ENCODE peak calls at places on chromosomes 12 and 14, in eight cellular contexts. One of them, this sample, is unnamed.

GRCh38 chr14:63438065-63438757 is 105.0 kb downstream of the PPP2R5E start:
- DNase-seq in cardiac muscle cell: no peak
- DNase-seq in fibroblast of mammary gland: peak; percentile 97
- DNase-seq in AG04450: peak; percentile 73
- DNase-seq in CD4-positive, alpha-beta T cell: no peak
- DNase-seq in A549: peak; percentile 81
- DNase-seq in GM13977: no peak
- DNase-seq in astrocyte of the cerebellum: peak; percentile 95
- DNase-seq in this sample: peak; percentile 99

GRCh38 chr12:109766251-109766778 is 52.7 kb downstream of the FAM222A start:
- DNase-seq in cardiac muscle cell: no peak
- DNase-seq in fibroblast of mammary gland: no peak
- DNase-seq in AG04450: no peak
- DNase-seq in CD4-positive, alpha-beta T cell: no peak
- DNase-seq in A549: no peak
- DNase-seq in GM13977: no peak
- DNase-seq in astrocyte of the cerebellum: no peak
- DNase-seq in this sample: no peak

GRCh38 chr12:52646613-52647012 is 5.4 kb downstream of the KRT2 start:
- DNase-seq in cardiac muscle cell: no peak
- DNase-seq in fibroblast of mammary gland: no peak
- DNase-seq in AG04450: no peak
- DNase-seq in CD4-positive, alpha-beta T cell: no peak
- DNase-seq in A549: no peak
- DNase-seq in GM13977: no peak
- DNase-seq in astrocyte of the cerebellum: no peak
- DNase-seq in this sample: no peak

GRCh38 chr12:88958961-88959360 is 378.7 kb upstream of the KITLG start:
- DNase-seq in cardiac muscle cell: no peak
- DNase-seq in fibroblast of mammary gland: no peak
- DNase-seq in AG04450: no peak
- DNase-seq in CD4-positive, alpha-beta T cell: no peak
- DNase-seq in A549: no peak
- DNase-seq in GM13977: no peak
- DNase-seq in astrocyte of the cerebellum: no peak
- DNase-seq in this sample: no peak

GRCh38 chr14:88841741-88842140 is 17.3 kb downstream of the TTC8 start:
- DNase-seq in cardiac muscle cell: no peak
- DNase-seq in fibroblast of mammary gland: peak; percentile 31
- DNase-seq in AG04450: no peak
- DNase-seq in CD4-positive, alpha-beta T cell: no peak
- DNase-seq in A549: no peak
- DNase-seq in GM13977: no peak
- DNase-seq in astrocyte of the cerebellum: no peak
- DNase-seq in this sample: no peak

GRCh38 chr14:103073367-103073875 is 10.6 kb upstream of the LBHD2 start:
- DNase-seq in cardiac muscle cell: no peak
- DNase-seq in fibroblast of mammary gland: no peak
- DNase-seq in AG04450: no peak
- DNase-seq in CD4-positive, alpha-beta T cell: no peak
- DNase-seq in A549: peak; percentile 86
- DNase-seq in GM13977: no peak
- DNase-seq in astrocyte of the cerebellum: no peak
- DNase-seq in this sample: no peak

GRCh38 chr12:49808686-49809368 is 19.4 kb downstream of the NCKAP5L start:
- DNase-seq in cardiac muscle cell: no peak
- DNase-seq in fibroblast of mammary gland: no peak
- DNase-seq in AG04450: no peak
- DNase-seq in CD4-positive, alpha-beta T cell: no peak
- DNase-seq in A549: no peak
- DNase-seq in GM13977: no peak
- DNase-seq in astrocyte of the cerebellum: no peak
- DNase-seq in this sample: no peak

GRCh38 chr12:57146925-57147640 is at the start of gene LRP1-AS:
- DNase-seq in cardiac muscle cell: no peak
- DNase-seq in fibroblast of mammary gland: no peak
- DNase-seq in AG04450: no peak
- DNase-seq in CD4-positive, alpha-beta T cell: no peak
- DNase-seq in A549: no peak
- DNase-seq in GM13977: no peak
- DNase-seq in astrocyte of the cerebellum: no peak
- DNase-seq in this sample: no peak

GRCh38 chr14:104970231-104971068 is 7.7 kb downstream of the AHNAK2 start:
- DNase-seq in cardiac muscle cell: no peak
- DNase-seq in fibroblast of mammary gland: peak; percentile 96
- DNase-seq in AG04450: peak; percentile 29
- DNase-seq in CD4-positive, alpha-beta T cell: no peak
- DNase-seq in A549: peak; percentile 90
- DNase-seq in GM13977: no peak
- DNase-seq in astrocyte of the cerebellum: peak; percentile 81
- DNase-seq in this sample: peak; percentile 92

GRCh38 chr14:30770376-30770775 is 104.0 kb upstream of the COCH start:
- DNase-seq in cardiac muscle cell: no peak
- DNase-seq in fibroblast of mammary gland: no peak
- DNase-seq in AG04450: no peak
- DNase-seq in CD4-positive, alpha-beta T cell: no peak
- DNase-seq in A549: no peak
- DNase-seq in GM13977: no peak
- DNase-seq in astrocyte of the cerebellum: no peak
- DNase-seq in this sample: no peak

GRCh38 chr12:45215419-45216296 is at the start of gene ANO6:
- DNase-seq in cardiac muscle cell: peak; percentile 92
- DNase-seq in fibroblast of mammary gland: peak; percentile 80
- DNase-seq in AG04450: peak; percentile 68
- DNase-seq in CD4-positive, alpha-beta T cell: peak; percentile 63
- DNase-seq in A549: peak; percentile 93
- DNase-seq in GM13977: peak; percentile 80
- DNase-seq in astrocyte of the cerebellum: peak; percentile 68
- DNase-seq in this sample: peak; percentile 88

GRCh38 chr12:97323154-97323553 is 139.4 kb upstream of the RMST start:
- DNase-seq in cardiac muscle cell: no peak
- DNase-seq in fibroblast of mammary gland: no peak
- DNase-seq in AG04450: no peak
- DNase-seq in CD4-positive, alpha-beta T cell: no peak
- DNase-seq in A549: no peak
- DNase-seq in GM13977: no peak
- DNase-seq in astrocyte of the cerebellum: no peak
- DNase-seq in this sample: no peak

GRCh38 chr12:52415870-52416750 is 10.0 kb upstream of the KRT82 start:
- DNase-seq in cardiac muscle cell: no peak
- DNase-seq in fibroblast of mammary gland: peak; percentile 98
- DNase-seq in AG04450: peak; percentile 21
- DNase-seq in CD4-positive, alpha-beta T cell: no peak
- DNase-seq in A549: peak; percentile 56
- DNase-seq in GM13977: no peak
- DNase-seq in astrocyte of the cerebellum: no peak
- DNase-seq in this sample: peak; percentile 99

GRCh38 chr12:22283006-22283506 is 51.5 kb downstream of the ST8SIA1 start:
- DNase-seq in cardiac muscle cell: no peak
- DNase-seq in fibroblast of mammary gland: peak; percentile 94
- DNase-seq in AG04450: no peak
- DNase-seq in CD4-positive, alpha-beta T cell: no peak
- DNase-seq in A549: no peak
- DNase-seq in GM13977: no peak
- DNase-seq in astrocyte of the cerebellum: peak; percentile 89
- DNase-seq in this sample: peak; percentile 76

GRCh38 chr14:73755434-73756014 is 41.3 kb upstream of the PNMA1 start:
- DNase-seq in cardiac muscle cell: no peak
- DNase-seq in fibroblast of mammary gland: no peak
- DNase-seq in AG04450: no peak
- DNase-seq in CD4-positive, alpha-beta T cell: no peak
- DNase-seq in A549: no peak
- DNase-seq in GM13977: no peak
- DNase-seq in astrocyte of the cerebellum: no peak
- DNase-seq in this sample: peak; percentile 55

GRCh38 chr14:101562659-101563351 is 1.5 kb downstream of the DIO3 start:
- DNase-seq in cardiac muscle cell: no peak
- DNase-seq in fibroblast of mammary gland: no peak
- DNase-seq in AG04450: no peak
- DNase-seq in CD4-positive, alpha-beta T cell: no peak
- DNase-seq in A549: no peak
- DNase-seq in GM13977: no peak
- DNase-seq in astrocyte of the cerebellum: no peak
- DNase-seq in this sample: no peak

GRCh38 chr14:80996049-80996901 is 40.9 kb downstream of the TSHR start:
- DNase-seq in cardiac muscle cell: peak; percentile 38
- DNase-seq in fibroblast of mammary gland: peak; percentile 92
- DNase-seq in AG04450: peak; percentile 64
- DNase-seq in CD4-positive, alpha-beta T cell: no peak
- DNase-seq in A549: peak; percentile 78
- DNase-seq in GM13977: peak; percentile 65
- DNase-seq in astrocyte of the cerebellum: peak; percentile 58
- DNase-seq in this sample: peak; percentile 86

GRCh38 chr12:6919588-6919987 is 5.2 kb downstream of the ENO2 start:
- DNase-seq in cardiac muscle cell: no peak
- DNase-seq in fibroblast of mammary gland: no peak
- DNase-seq in AG04450: no peak
- DNase-seq in CD4-positive, alpha-beta T cell: no peak
- DNase-seq in A549: no peak
- DNase-seq in GM13977: no peak
- DNase-seq in astrocyte of the cerebellum: no peak
- DNase-seq in this sample: no peak

GRCh38 chr14:68784995-68785816 is 7.7 kb downstream of the ZFP36L1 start:
- DNase-seq in cardiac muscle cell: no peak
- DNase-seq in fibroblast of mammary gland: peak; percentile 94
- DNase-seq in AG04450: no peak
- DNase-seq in CD4-positive, alpha-beta T cell: no peak
- DNase-seq in A549: peak; percentile 87
- DNase-seq in GM13977: no peak
- DNase-seq in astrocyte of the cerebellum: no peak
- DNase-seq in this sample: peak; percentile 73

GRCh38 chr12:67251012-67251411 is 18.1 kb upstream of the CAND1 start:
- DNase-seq in cardiac muscle cell: no peak
- DNase-seq in fibroblast of mammary gland: no peak
- DNase-seq in AG04450: no peak
- DNase-seq in CD4-positive, alpha-beta T cell: no peak
- DNase-seq in A549: no peak
- DNase-seq in GM13977: no peak
- DNase-seq in astrocyte of the cerebellum: no peak
- DNase-seq in this sample: no peak
- TF ChIP-seq CTCF in cardiac muscle cell: no peak
- TF ChIP-seq CTCF in fibroblast of mammary gland: no peak
- TF ChIP-seq CTCF in AG04450: no peak
- TF ChIP-seq CTCF in CD4-positive, alpha-beta T cell: no peak
- TF ChIP-seq CTCF in A549: no peak
- TF ChIP-seq CTCF in GM13977: no peak
- TF ChIP-seq CTCF in astrocyte of the cerebellum: no peak
- TF ChIP-seq CTCF in this sample: no peak

GRCh38 chr14:23401331-23401730 is 6.7 kb downstream of the MYH6 start:
- DNase-seq in cardiac muscle cell: peak; percentile 42
- DNase-seq in fibroblast of mammary gland: no peak
- DNase-seq in AG04450: no peak
- DNase-seq in CD4-positive, alpha-beta T cell: no peak
- DNase-seq in A549: no peak
- DNase-seq in GM13977: no peak
- DNase-seq in astrocyte of the cerebellum: no peak
- DNase-seq in this sample: no peak
- TF ChIP-seq CTCF in cardiac muscle cell: no peak
- TF ChIP-seq CTCF in fibroblast of mammary gland: no peak
- TF ChIP-seq CTCF in AG04450: no peak
- TF ChIP-seq CTCF in CD4-positive, alpha-beta T cell: no peak
- TF ChIP-seq CTCF in A549: no peak
- TF ChIP-seq CTCF in GM13977: no peak
- TF ChIP-seq CTCF in astrocyte of the cerebellum: no peak
- TF ChIP-seq CTCF in this sample: no peak

DNA sequence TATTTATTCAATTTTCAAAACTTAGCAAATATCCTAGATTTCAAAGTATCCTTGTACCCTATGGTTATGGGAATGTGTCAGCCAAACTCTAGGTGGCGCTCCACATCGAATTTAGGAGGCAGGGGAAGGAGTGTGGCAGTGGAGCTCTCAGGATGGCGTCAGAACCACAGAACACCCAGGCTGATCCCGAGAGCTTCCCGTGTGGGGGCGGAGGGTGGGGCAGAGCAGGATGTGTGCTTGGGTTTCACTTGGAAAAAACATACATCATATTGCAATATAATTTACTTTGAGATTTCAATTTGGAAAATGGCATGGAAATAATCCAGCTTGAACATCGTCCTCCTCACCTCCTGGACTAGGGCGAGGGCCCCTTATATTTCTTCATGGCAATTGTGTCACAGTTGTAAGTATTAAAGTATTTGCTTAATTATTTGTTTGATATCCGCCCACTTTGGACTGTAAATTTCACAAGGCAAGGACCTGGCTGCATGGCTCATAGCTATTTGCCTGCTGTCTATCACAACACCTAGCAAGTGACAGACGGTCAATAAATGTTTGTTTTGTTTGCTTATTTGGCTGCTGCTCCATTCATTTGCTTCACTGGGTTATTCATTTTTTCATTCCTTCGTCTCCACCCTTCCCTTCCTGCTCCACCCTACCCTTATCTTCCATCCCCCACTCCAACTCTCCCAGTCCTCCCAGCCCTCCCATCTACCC is 221.5 kb upstream of the HMGA2 start:
- DNase-seq in cardiac muscle cell: peak; percentile 75
- DNase-seq in fibroblast of mammary gland: peak; percentile 97
- DNase-seq in AG04450: peak; percentile 87
- DNase-seq in CD4-positive, alpha-beta T cell: no peak
- DNase-seq in A549: peak; percentile 89
- DNase-seq in GM13977: peak; percentile 40
- DNase-seq in astrocyte of the cerebellum: peak; percentile 87
- DNase-seq in this sample: peak; percentile 97
- TF ChIP-seq CTCF in cardiac muscle cell: peak; percentile 85
- TF ChIP-seq CTCF in fibroblast of mammary gland: peak; percentile 87
- TF ChIP-seq CTCF in AG04450: peak; percentile 86
- TF ChIP-seq CTCF in CD4-positive, alpha-beta T cell: no peak
- TF ChIP-seq CTCF in A549: peak; percentile 90
- TF ChIP-seq CTCF in GM13977: peak; percentile 66
- TF ChIP-seq CTCF in astrocyte of the cerebellum: peak; percentile 76
- TF ChIP-seq CTCF in this sample: peak; percentile 67

GRCh38 chr12:94874086-94874985 is 129.2 kb downstream of the NDUFA12 start:
- DNase-seq in cardiac muscle cell: no peak
- DNase-seq in fibroblast of mammary gland: no peak
- DNase-seq in AG04450: no peak
- DNase-seq in CD4-positive, alpha-beta T cell: no peak
- DNase-seq in A549: no peak
- DNase-seq in GM13977: no peak
- DNase-seq in astrocyte of the cerebellum: no peak
- DNase-seq in this sample: no peak

GRCh38 chr12:94873368-94874085 is 130.0 kb downstream of the NDUFA12 start:
- DNase-seq in cardiac muscle cell: peak; percentile 63
- DNase-seq in fibroblast of mammary gland: no peak
- DNase-seq in AG04450: no peak
- DNase-seq in CD4-positive, alpha-beta T cell: no peak
- DNase-seq in A549: no peak
- DNase-seq in GM13977: peak; percentile 92
- DNase-seq in astrocyte of the cerebellum: no peak
- DNase-seq in this sample: no peak

GRCh38 chr12:94872671-94873367 is 130.7 kb downstream of the NDUFA12 start:
- DNase-seq in cardiac muscle cell: no peak
- DNase-seq in fibroblast of mammary gland: no peak
- DNase-seq in AG04450: no peak
- DNase-seq in CD4-positive, alpha-beta T cell: no peak
- DNase-seq in A549: no peak
- DNase-seq in GM13977: peak; percentile 61
- DNase-seq in astrocyte of the cerebellum: no peak
- DNase-seq in this sample: no peak

GRCh38 chr12:94874986-94875312 is 128.5 kb downstream of the NDUFA12 start:
- DNase-seq in cardiac muscle cell: no peak
- DNase-seq in fibroblast of mammary gland: no peak
- DNase-seq in AG04450: no peak
- DNase-seq in CD4-positive, alpha-beta T cell: no peak
- DNase-seq in A549: no peak
- DNase-seq in GM13977: no peak
- DNase-seq in astrocyte of the cerebellum: no peak
- DNase-seq in this sample: no peak

GRCh38 chr12:94875525-94875924 is 128.0 kb downstream of the NDUFA12 start:
- DNase-seq in cardiac muscle cell: peak; percentile 13
- DNase-seq in fibroblast of mammary gland: peak; percentile 19
- DNase-seq in AG04450: no peak
- DNase-seq in CD4-positive, alpha-beta T cell: no peak
- DNase-seq in A549: peak; percentile 69
- DNase-seq in GM13977: peak; percentile 71
- DNase-seq in astrocyte of the cerebellum: no peak
- DNase-seq in this sample: peak; percentile 47
- TF ChIP-seq CTCF in cardiac muscle cell: no peak
- TF ChIP-seq CTCF in fibroblast of mammary gland: peak; percentile 22
- TF ChIP-seq CTCF in AG04450: peak; percentile 31
- TF ChIP-seq CTCF in CD4-positive, alpha-beta T cell: no peak
- TF ChIP-seq CTCF in A549: peak; percentile 43
- TF ChIP-seq CTCF in GM13977: peak; percentile 72
- TF ChIP-seq CTCF in astrocyte of the cerebellum: no peak
- TF ChIP-seq CTCF in this sample: peak; percentile 13